ENCODE peak calls at places on chromosomes 7 and 10, in four cellular contexts. O is CD8-positive, alpha-beta T cell; T is WERI-Rb-1; U is GM12864. Q is an unnamed sample.

GRCh38 chr7:15674586-15674985 is 11.9 kb downstream of the MEOX2 start:
- DNase-seq in O (no peak), T (no peak), U (no peak), Q (no peak)

GRCh38 chr10:48579251-48579960 is 25.5 kb downstream of the ARHGAP22 start:
- DNase-seq in O (no peak), T (no peak), U (no peak), Q (no peak)

GRCh38 chr10:110224992-110225391 is 17.6 kb downstream of the MXI1 start:
- DNase-seq in O (no peak), T (no peak), U (no peak), Q (no peak)

GRCh38 chr10:43760514-43760913 is 111.8 kb upstream of the ZNF32 start:
- DNase-seq in O (no peak), T (no peak), U (no peak), Q (no peak)

GRCh38 chr7:1705856-1706255 is 35.8 kb downstream of the ELFN1 start:
- DNase-seq in O (no peak), T (peak), U (no peak), Q (no peak)

GRCh38 chr10:5447611-5448071 is 35.3 kb downstream of the NET1 start:
- DNase-seq in O (no peak), T (no peak), U (peak), Q (peak)

GRCh38 chr10:72802291-72803118 is 91.0 kb upstream of the OIT3 start:
- DNase-seq in O (no peak), T (no peak), U (no peak), Q (peak)

GRCh38 chr10:101358706-101359300 is 4.8 kb downstream of the BTRC start:
- DNase-seq in O (no peak), T (no peak), U (no peak), Q (no peak)

GRCh38 chr10:113104071-113104470 is 154.0 kb downstream of the TCF7L2 start:
- DNase-seq in O (no peak), T (no peak), U (no peak), Q (no peak)

GRCh38 chr7:150502519-150502918 is 12.2 kb upstream of the GIMAP7 start:
- DNase-seq in O (peak), T (no peak), U (no peak), Q (no peak)

GRCh38 chr7:5428470-5429252 is 5.0 kb upstream of the TNRC18 start:
- DNase-seq in O (no peak), T (no peak), U (no peak), Q (no peak)

GRCh38 chr7:5564894-5565293 is 141.3 kb upstream of the TNRC18 start:
- DNase-seq in O (no peak), T (no peak), U (no peak), Q (no peak)

GRCh38 chr10:126058507-126058906 is 162.1 kb downstream of the FANK1 start:
- DNase-seq in O (no peak), T (peak), U (no peak), Q (no peak)

GRCh38 chr10:126059101-126059826 is 162.9 kb downstream of the FANK1 start:
- DNase-seq in O (no peak), T (no peak), U (no peak), Q (no peak)

GRCh38 chr10:126062132-126063032 is 166.0 kb downstream of the FANK1 start:
- DNase-seq in O (no peak), T (no peak), U (no peak), Q (no peak)

GRCh38 chr10:126061526-126061925 is 165.2 kb downstream of the FANK1 start:
- DNase-seq in O (no peak), T (no peak), U (no peak), Q (no peak)

GRCh38 chr10:126060232-126060935 is 164.0 kb downstream of the FANK1 start:
- DNase-seq in O (no peak), T (no peak), U (no peak), Q (no peak)
- TF ChIP-seq CTCF in O (no peak), T (no peak), U (no peak), Q (no peak)

GRCh38 chr7:21548491-21548890 is 5.7 kb downstream of the DNAH11 start:
- DNase-seq in O (no peak), T (no peak), U (no peak), Q (no peak)

GRCh38 chr7:21547511-21547910 is 4.7 kb downstream of the DNAH11 start:
- DNase-seq in O (no peak), T (no peak), U (no peak), Q (no peak)

GRCh38 chr7:21550076-21550475 is 7.2 kb downstream of the DNAH11 start:
- DNase-seq in O (no peak), T (no peak), U (no peak), Q (no peak)

DNA sequence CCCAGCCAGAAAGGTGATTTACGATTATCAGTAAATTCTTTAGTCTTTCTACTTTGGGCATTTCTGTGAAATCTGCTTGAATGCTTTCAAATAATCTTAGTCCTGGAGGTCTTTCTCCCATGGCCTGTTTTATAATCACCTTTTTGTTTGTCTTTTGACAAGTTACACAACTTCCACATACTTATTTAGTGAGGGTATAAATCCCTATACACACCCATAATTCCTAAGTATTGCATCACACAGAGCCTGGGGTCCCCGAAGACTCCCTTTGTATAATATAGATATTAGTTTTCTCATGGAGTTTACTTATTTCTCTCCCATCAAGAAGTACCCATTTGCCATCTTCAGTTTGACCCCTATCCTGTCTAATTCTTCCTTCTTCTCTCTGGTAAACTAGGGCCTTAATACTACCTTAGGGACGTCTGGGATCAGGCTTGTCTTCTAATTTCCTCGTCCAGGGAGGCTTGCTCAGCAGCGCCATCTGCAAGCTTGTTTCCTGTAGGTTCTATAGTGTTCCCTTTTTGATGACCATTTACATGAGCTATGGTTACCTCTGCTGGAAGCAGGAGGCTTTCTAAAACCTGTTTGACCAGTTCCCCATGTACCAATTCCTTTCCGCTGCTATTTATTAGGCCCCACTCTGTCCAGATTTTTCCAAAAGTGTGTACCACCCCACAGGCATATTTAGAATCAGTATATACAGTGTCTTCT is 8.1 kb downstream of the DNAH11 start:
- DNase-seq in O (no peak), T (no peak), U (no peak), Q (no peak)
- TF ChIP-seq CTCF in O (no peak), T (no peak), U (no peak), Q (no peak)

GRCh38 chr7:78195281-78195680 is 396.7 kb downstream of the PHTF2 start:
- DNase-seq in O (no peak), T (no peak), U (no peak), Q (no peak)

GRCh38 chr7:78197447-78197846 is 398.9 kb downstream of the PHTF2 start:
- DNase-seq in O (no peak), T (no peak), U (no peak), Q (no peak)

GRCh38 chr7:78194609-78195008 is 396.0 kb downstream of the PHTF2 start:
- DNase-seq in O (no peak), T (no peak), U (no peak), Q (no peak)

GRCh38 chr7:78189762-78190161 is 391.2 kb downstream of the PHTF2 start:
- DNase-seq in O (no peak), T (no peak), U (no peak), Q (no peak)

GRCh38 chr7:78191475-78192079 is 393.0 kb downstream of the PHTF2 start:
- DNase-seq in O (no peak), T (no peak), U (no peak), Q (no peak)
- TF ChIP-seq CTCF in O (no peak), T (no peak), U (no peak), Q (no peak)

DNA sequence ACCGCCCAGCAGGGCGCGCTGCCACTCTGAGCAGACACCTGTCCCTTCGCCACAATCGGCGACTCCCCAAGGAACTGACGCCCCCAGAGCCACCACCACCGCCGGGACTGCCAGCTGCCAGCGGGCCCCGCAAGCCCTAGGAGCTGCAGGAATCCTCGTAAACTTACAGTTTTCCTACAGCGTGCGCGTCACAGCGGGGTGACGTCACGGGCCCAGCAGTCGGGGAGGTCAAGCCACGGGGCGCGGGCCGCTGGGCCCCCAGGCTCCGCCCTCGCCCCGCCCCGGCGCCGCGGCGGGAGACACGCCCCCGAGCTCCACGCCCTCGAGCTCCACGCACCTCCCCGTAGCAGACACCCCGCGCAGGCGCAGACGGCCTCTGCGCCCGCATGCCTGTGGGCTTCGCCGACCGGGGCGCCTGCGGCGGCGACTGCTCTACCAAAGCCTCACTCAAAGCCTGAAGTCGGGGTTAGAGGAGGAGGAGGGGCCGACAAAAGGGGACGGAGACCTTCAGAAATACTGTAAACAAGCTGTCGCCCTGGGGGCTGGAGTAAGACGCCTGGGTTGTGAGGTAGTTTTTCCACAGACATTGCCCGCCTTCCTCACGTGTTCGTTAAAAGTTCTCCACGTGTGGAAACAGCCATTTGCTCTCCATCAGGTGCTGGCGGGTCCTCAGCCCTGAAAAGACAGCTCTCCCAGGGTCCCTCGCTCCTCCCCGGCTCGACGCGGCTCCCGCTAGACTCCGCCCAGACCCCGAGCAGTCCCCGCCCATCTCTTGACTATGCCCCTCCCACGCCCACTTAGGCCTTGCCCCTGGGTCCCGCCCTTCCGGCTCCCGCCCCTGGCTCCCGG is at the start of gene ZNF438:
- DNase-seq in O (peak), T (peak), U (peak), Q (peak)
- TF ChIP-seq CTCF in O (peak), T (peak), U (peak), Q (peak)

GRCh38 chr10:34252111-34252510 is 563.0 kb downstream of the PARD3 start:
- DNase-seq in O (no peak), T (no peak), U (no peak), Q (no peak)

GRCh38 chr10:34254596-34254995 is 560.5 kb downstream of the PARD3 start:
- DNase-seq in O (no peak), T (no peak), U (no peak), Q (peak)

GRCh38 chr10:34250722-34251121 is 564.4 kb downstream of the PARD3 start:
- DNase-seq in O (no peak), T (no peak), U (no peak), Q (no peak)

GRCh38 chr10:34249634-34250033 is 565.5 kb downstream of the PARD3 start:
- DNase-seq in O (no peak), T (peak), U (no peak), Q (peak)

GRCh38 chr10:34251177-34251576 is 563.9 kb downstream of the PARD3 start:
- DNase-seq in O (no peak), T (no peak), U (no peak), Q (no peak)
- TF ChIP-seq CTCF in O (no peak), T (no peak), U (no peak), Q (no peak)

GRCh38 chr10:112059220-112059619 is 124.3 kb downstream of the GPAM start:
- DNase-seq in O (no peak), T (no peak), U (no peak), Q (no peak)
- TF ChIP-seq CTCF in O (no peak), T (no peak), U (no peak), Q (no peak)